ENCODE peak calls at places on chromosomes 5 and 9, in ten cellular contexts. One of them, this sample, is unnamed.

GRCh38 chr5:134174841-134175839 is 1.6 kb downstream of the SKP1 start:
- DNase-seq in cardiac fibroblast: peak
- DNase-seq in PC-9: peak
- DNase-seq in fibroblast of mammary gland: peak
- DNase-seq in lower lobe of right lung: no peak
- DNase-seq in CD8-positive, alpha-beta memory T cell: no peak
- DNase-seq in retinal pigment epithelial cell: no peak
- DNase-seq in fibroblast of the aortic adventitia: peak
- DNase-seq in skeletal muscle cell: no peak
- DNase-seq in psoas muscle: no peak
- DNase-seq in this sample: no peak

GRCh38 chr9:134323741-134324358 is 2.4 kb upstream of the RXRA start:
- DNase-seq in cardiac fibroblast: no peak
- DNase-seq in PC-9: peak
- DNase-seq in fibroblast of mammary gland: peak
- DNase-seq in lower lobe of right lung: peak
- DNase-seq in CD8-positive, alpha-beta memory T cell: no peak
- DNase-seq in retinal pigment epithelial cell: no peak
- DNase-seq in fibroblast of the aortic adventitia: no peak
- DNase-seq in skeletal muscle cell: no peak
- DNase-seq in psoas muscle: peak
- DNase-seq in this sample: no peak

GRCh38 chr9:114364528-114365041 is 23.2 kb downstream of the AKNA start:
- DNase-seq in cardiac fibroblast: no peak
- DNase-seq in PC-9: peak
- DNase-seq in fibroblast of mammary gland: no peak
- DNase-seq in lower lobe of right lung: no peak
- DNase-seq in CD8-positive, alpha-beta memory T cell: no peak
- DNase-seq in retinal pigment epithelial cell: no peak
- DNase-seq in fibroblast of the aortic adventitia: no peak
- DNase-seq in skeletal muscle cell: no peak
- DNase-seq in psoas muscle: no peak
- DNase-seq in this sample: no peak

GRCh38 chr5:133423618-133424282 is 188.6 kb downstream of the FSTL4 start:
- DNase-seq in cardiac fibroblast: peak
- DNase-seq in PC-9: peak
- DNase-seq in fibroblast of mammary gland: peak
- DNase-seq in lower lobe of right lung: peak
- DNase-seq in CD8-positive, alpha-beta memory T cell: peak
- DNase-seq in retinal pigment epithelial cell: no peak
- DNase-seq in fibroblast of the aortic adventitia: peak
- DNase-seq in skeletal muscle cell: no peak
- DNase-seq in psoas muscle: peak
- DNase-seq in this sample: no peak

GRCh38 chr5:67215592-67216471 is 19.2 kb upstream of the CD180 start:
- DNase-seq in cardiac fibroblast: peak
- DNase-seq in PC-9: peak
- DNase-seq in fibroblast of mammary gland: peak
- DNase-seq in lower lobe of right lung: peak
- DNase-seq in CD8-positive, alpha-beta memory T cell: peak
- DNase-seq in retinal pigment epithelial cell: no peak
- DNase-seq in fibroblast of the aortic adventitia: peak
- DNase-seq in skeletal muscle cell: no peak
- DNase-seq in psoas muscle: peak
- DNase-seq in this sample: no peak

GRCh38 chr5:178590924-178591423 is 781 bp upstream of the COL23A1 start:
- DNase-seq in cardiac fibroblast: peak
- DNase-seq in PC-9: no peak
- DNase-seq in fibroblast of mammary gland: no peak
- DNase-seq in lower lobe of right lung: no peak
- DNase-seq in CD8-positive, alpha-beta memory T cell: no peak
- DNase-seq in retinal pigment epithelial cell: no peak
- DNase-seq in fibroblast of the aortic adventitia: peak
- DNase-seq in skeletal muscle cell: no peak
- DNase-seq in psoas muscle: peak
- DNase-seq in this sample: no peak

GRCh38 chr5:378301-378891 is 56.9 kb downstream of the AHRR start:
- DNase-seq in cardiac fibroblast: no peak
- DNase-seq in PC-9: peak
- DNase-seq in fibroblast of mammary gland: peak
- DNase-seq in lower lobe of right lung: no peak
- DNase-seq in CD8-positive, alpha-beta memory T cell: no peak
- DNase-seq in retinal pigment epithelial cell: no peak
- DNase-seq in fibroblast of the aortic adventitia: peak
- DNase-seq in skeletal muscle cell: no peak
- DNase-seq in psoas muscle: no peak
- DNase-seq in this sample: no peak

GRCh38 chr9:130847306-130848217 is 12.5 kb downstream of the ABL1 start:
- DNase-seq in cardiac fibroblast: peak
- DNase-seq in PC-9: peak
- DNase-seq in fibroblast of mammary gland: peak
- DNase-seq in lower lobe of right lung: no peak
- DNase-seq in CD8-positive, alpha-beta memory T cell: no peak
- DNase-seq in retinal pigment epithelial cell: no peak
- DNase-seq in fibroblast of the aortic adventitia: peak
- DNase-seq in skeletal muscle cell: peak
- DNase-seq in psoas muscle: peak
- DNase-seq in this sample: peak

GRCh38 chr5:148620696-148621095 is 33.6 kb downstream of the HTR4 start:
- DNase-seq in cardiac fibroblast: no peak
- DNase-seq in PC-9: no peak
- DNase-seq in fibroblast of mammary gland: no peak
- DNase-seq in lower lobe of right lung: no peak
- DNase-seq in CD8-positive, alpha-beta memory T cell: peak
- DNase-seq in retinal pigment epithelial cell: no peak
- DNase-seq in fibroblast of the aortic adventitia: no peak
- DNase-seq in skeletal muscle cell: no peak
- DNase-seq in psoas muscle: no peak
- DNase-seq in this sample: no peak

GRCh38 chr5:181173420-181174342 is 26.3 kb downstream of the OR2V2 start:
- DNase-seq in cardiac fibroblast: no peak
- DNase-seq in PC-9: no peak
- DNase-seq in fibroblast of mammary gland: peak
- DNase-seq in lower lobe of right lung: no peak
- DNase-seq in CD8-positive, alpha-beta memory T cell: peak
- DNase-seq in retinal pigment epithelial cell: no peak
- DNase-seq in fibroblast of the aortic adventitia: no peak
- DNase-seq in skeletal muscle cell: no peak
- DNase-seq in psoas muscle: peak
- DNase-seq in this sample: no peak

GRCh38 chr9:135299239-135299590 is 180.4 kb upstream of the PPP1R26 start:
- DNase-seq in cardiac fibroblast: no peak
- DNase-seq in PC-9: no peak
- DNase-seq in fibroblast of mammary gland: no peak
- DNase-seq in lower lobe of right lung: no peak
- DNase-seq in CD8-positive, alpha-beta memory T cell: no peak
- DNase-seq in retinal pigment epithelial cell: no peak
- DNase-seq in fibroblast of the aortic adventitia: no peak
- DNase-seq in skeletal muscle cell: no peak
- DNase-seq in psoas muscle: no peak
- DNase-seq in this sample: no peak

GRCh38 chr9:36063804-36064447 is 27.2 kb downstream of the RECK start:
- DNase-seq in cardiac fibroblast: peak
- DNase-seq in PC-9: no peak
- DNase-seq in fibroblast of mammary gland: peak
- DNase-seq in lower lobe of right lung: no peak
- DNase-seq in CD8-positive, alpha-beta memory T cell: no peak
- DNase-seq in retinal pigment epithelial cell: no peak
- DNase-seq in fibroblast of the aortic adventitia: peak
- DNase-seq in skeletal muscle cell: peak
- DNase-seq in psoas muscle: no peak
- DNase-seq in this sample: no peak

GRCh38 chr5:143635146-143635752 is 176.7 kb upstream of the HMHB1 start:
- DNase-seq in cardiac fibroblast: peak
- DNase-seq in PC-9: no peak
- DNase-seq in fibroblast of mammary gland: peak
- DNase-seq in lower lobe of right lung: no peak
- DNase-seq in CD8-positive, alpha-beta memory T cell: no peak
- DNase-seq in retinal pigment epithelial cell: no peak
- DNase-seq in fibroblast of the aortic adventitia: peak
- DNase-seq in skeletal muscle cell: no peak
- DNase-seq in psoas muscle: no peak
- DNase-seq in this sample: no peak

GRCh38 chr5:135240781-135241360 is 158.2 kb downstream of the MACROH2A1 start:
- DNase-seq in cardiac fibroblast: no peak
- DNase-seq in PC-9: no peak
- DNase-seq in fibroblast of mammary gland: no peak
- DNase-seq in lower lobe of right lung: no peak
- DNase-seq in CD8-positive, alpha-beta memory T cell: no peak
- DNase-seq in retinal pigment epithelial cell: no peak
- DNase-seq in fibroblast of the aortic adventitia: no peak
- DNase-seq in skeletal muscle cell: no peak
- DNase-seq in psoas muscle: no peak
- DNase-seq in this sample: no peak

GRCh38 chr5:80174790-80175189 is 81.1 kb downstream of the SERINC5 start:
- DNase-seq in cardiac fibroblast: no peak
- DNase-seq in PC-9: no peak
- DNase-seq in fibroblast of mammary gland: no peak
- DNase-seq in lower lobe of right lung: no peak
- DNase-seq in CD8-positive, alpha-beta memory T cell: no peak
- DNase-seq in retinal pigment epithelial cell: no peak
- DNase-seq in fibroblast of the aortic adventitia: no peak
- DNase-seq in skeletal muscle cell: no peak
- DNase-seq in psoas muscle: no peak
- DNase-seq in this sample: no peak

DNA sequence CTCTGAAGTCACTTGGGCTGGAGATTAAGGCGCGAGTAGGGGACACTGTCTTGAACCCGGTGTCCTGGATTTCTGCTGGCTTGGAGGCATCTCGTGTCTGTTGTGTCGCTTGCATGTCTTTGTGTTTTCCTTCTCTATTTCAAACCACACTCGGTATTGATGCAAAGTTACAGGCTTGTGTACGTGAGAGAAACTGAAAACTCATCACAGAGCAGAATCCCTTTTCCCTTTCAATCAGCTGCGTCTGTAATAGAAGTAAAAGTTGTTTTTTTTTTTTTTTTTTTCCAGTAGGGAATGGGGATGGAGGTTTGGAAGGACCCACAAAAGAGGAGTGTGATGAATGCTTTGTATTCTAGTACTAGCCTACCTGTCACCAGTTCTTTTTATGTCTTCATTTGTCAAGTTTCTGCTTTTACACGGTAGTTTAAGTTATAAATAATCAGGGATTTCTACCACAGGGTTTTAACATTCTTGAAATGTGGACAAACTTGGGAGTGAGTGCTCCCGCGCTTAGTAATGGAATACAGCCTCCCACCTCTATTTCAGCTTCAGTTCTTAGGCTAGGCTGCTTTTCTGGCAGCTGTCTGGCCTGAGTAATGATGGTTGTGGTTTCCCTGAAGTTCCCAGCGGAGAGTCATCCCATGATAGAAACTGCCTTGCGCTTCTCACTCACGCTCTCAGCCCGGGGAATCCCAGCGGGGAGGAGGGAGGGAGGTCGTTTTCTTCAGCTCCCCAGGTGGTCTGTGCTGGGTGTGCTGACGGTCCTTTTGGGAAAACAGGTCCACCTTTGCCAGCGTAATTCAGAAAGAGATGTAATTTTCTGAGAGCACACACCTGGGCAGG is 789 bp downstream of the TJP2 start:
- DNase-seq in cardiac fibroblast: peak
- DNase-seq in PC-9: peak
- DNase-seq in fibroblast of mammary gland: peak
- DNase-seq in lower lobe of right lung: no peak
- DNase-seq in CD8-positive, alpha-beta memory T cell: no peak
- DNase-seq in retinal pigment epithelial cell: peak
- DNase-seq in fibroblast of the aortic adventitia: peak
- DNase-seq in skeletal muscle cell: peak
- DNase-seq in psoas muscle: peak
- DNase-seq in this sample: peak
- H3K4me3 ChIP-seq in cardiac fibroblast: peak
- H3K4me3 ChIP-seq in PC-9: peak
- H3K4me3 ChIP-seq in fibroblast of mammary gland: peak
- H3K4me3 ChIP-seq in lower lobe of right lung: peak
- H3K4me3 ChIP-seq in CD8-positive, alpha-beta memory T cell: peak
- H3K4me3 ChIP-seq in retinal pigment epithelial cell: peak
- H3K4me3 ChIP-seq in fibroblast of the aortic adventitia: peak
- H3K4me3 ChIP-seq in skeletal muscle cell: peak
- H3K4me3 ChIP-seq in psoas muscle: peak
- H3K4me3 ChIP-seq in this sample: peak

GRCh38 chr9:137064027-137064879 is 6.1 kb downstream of the SAPCD2 start:
- DNase-seq in cardiac fibroblast: peak
- DNase-seq in PC-9: peak
- DNase-seq in fibroblast of mammary gland: peak
- DNase-seq in lower lobe of right lung: peak
- DNase-seq in CD8-positive, alpha-beta memory T cell: no peak
- DNase-seq in retinal pigment epithelial cell: no peak
- DNase-seq in fibroblast of the aortic adventitia: peak
- DNase-seq in skeletal muscle cell: no peak
- DNase-seq in psoas muscle: peak
- DNase-seq in this sample: no peak
- H3K4me3 ChIP-seq in cardiac fibroblast: no peak
- H3K4me3 ChIP-seq in PC-9: no peak
- H3K4me3 ChIP-seq in fibroblast of mammary gland: no peak
- H3K4me3 ChIP-seq in lower lobe of right lung: no peak
- H3K4me3 ChIP-seq in CD8-positive, alpha-beta memory T cell: no peak
- H3K4me3 ChIP-seq in retinal pigment epithelial cell: no peak
- H3K4me3 ChIP-seq in fibroblast of the aortic adventitia: no peak
- H3K4me3 ChIP-seq in skeletal muscle cell: no peak
- H3K4me3 ChIP-seq in psoas muscle: no peak
- H3K4me3 ChIP-seq in this sample: no peak

DNA sequence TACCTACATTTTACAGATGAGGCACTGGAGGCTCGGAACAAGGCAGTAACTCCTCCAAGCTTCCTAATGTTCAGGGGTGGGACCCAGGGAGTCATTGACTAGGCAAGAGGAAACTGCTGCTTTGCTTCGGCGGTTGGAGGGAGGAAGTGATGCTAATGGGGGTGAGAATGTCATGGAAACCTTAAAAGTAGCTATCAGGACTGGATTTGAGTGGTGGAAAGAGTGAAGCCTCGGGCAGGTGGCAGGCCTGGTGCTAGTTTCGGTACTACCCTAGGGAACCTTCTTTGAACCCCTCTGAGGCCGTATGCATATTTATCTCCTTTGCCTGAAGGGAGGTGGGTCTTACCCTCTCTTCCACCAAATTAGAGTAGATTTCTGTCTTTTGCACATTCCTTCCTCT is 1.6 kb downstream of the BSPRY start:
- DNase-seq in cardiac fibroblast: no peak
- DNase-seq in PC-9: no peak
- DNase-seq in fibroblast of mammary gland: no peak
- DNase-seq in lower lobe of right lung: no peak
- DNase-seq in CD8-positive, alpha-beta memory T cell: peak
- DNase-seq in retinal pigment epithelial cell: no peak
- DNase-seq in fibroblast of the aortic adventitia: no peak
- DNase-seq in skeletal muscle cell: no peak
- DNase-seq in psoas muscle: no peak
- DNase-seq in this sample: no peak
- H3K4me3 ChIP-seq in cardiac fibroblast: no peak
- H3K4me3 ChIP-seq in PC-9: no peak
- H3K4me3 ChIP-seq in fibroblast of mammary gland: no peak
- H3K4me3 ChIP-seq in lower lobe of right lung: no peak
- H3K4me3 ChIP-seq in CD8-positive, alpha-beta memory T cell: no peak
- H3K4me3 ChIP-seq in retinal pigment epithelial cell: no peak
- H3K4me3 ChIP-seq in fibroblast of the aortic adventitia: no peak
- H3K4me3 ChIP-seq in skeletal muscle cell: no peak
- H3K4me3 ChIP-seq in psoas muscle: no peak
- H3K4me3 ChIP-seq in this sample: no peak

DNA sequence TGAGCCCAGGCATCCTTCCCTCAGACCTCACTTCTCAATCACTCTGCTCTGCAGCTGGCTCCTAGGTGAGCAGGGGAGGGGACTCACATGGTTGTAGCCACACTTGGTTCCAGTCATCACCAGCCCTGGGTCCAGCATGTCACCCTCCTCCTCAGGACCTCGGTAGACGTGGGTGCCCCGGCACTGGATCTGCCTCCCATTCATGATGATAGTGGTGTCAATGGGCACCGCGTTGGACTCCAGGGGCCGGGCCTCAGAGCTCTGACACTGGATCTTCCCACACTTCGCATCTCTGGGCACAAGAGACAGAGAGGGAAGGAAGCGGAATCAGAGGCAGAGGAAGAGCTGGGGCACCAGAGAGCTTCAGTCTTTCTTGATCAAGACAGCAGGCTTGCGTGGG is 32.9 kb downstream of the NIPAL4 start:
- DNase-seq in cardiac fibroblast: no peak
- DNase-seq in PC-9: no peak
- DNase-seq in fibroblast of mammary gland: no peak
- DNase-seq in lower lobe of right lung: no peak
- DNase-seq in CD8-positive, alpha-beta memory T cell: no peak
- DNase-seq in retinal pigment epithelial cell: no peak
- DNase-seq in fibroblast of the aortic adventitia: no peak
- DNase-seq in skeletal muscle cell: no peak
- DNase-seq in psoas muscle: no peak
- DNase-seq in this sample: no peak
- H3K4me3 ChIP-seq in cardiac fibroblast: no peak
- H3K4me3 ChIP-seq in PC-9: no peak
- H3K4me3 ChIP-seq in fibroblast of mammary gland: no peak
- H3K4me3 ChIP-seq in lower lobe of right lung: no peak
- H3K4me3 ChIP-seq in CD8-positive, alpha-beta memory T cell: no peak
- H3K4me3 ChIP-seq in retinal pigment epithelial cell: no peak
- H3K4me3 ChIP-seq in fibroblast of the aortic adventitia: no peak
- H3K4me3 ChIP-seq in skeletal muscle cell: no peak
- H3K4me3 ChIP-seq in psoas muscle: no peak
- H3K4me3 ChIP-seq in this sample: no peak